ENCODE peak calls at places on chromosomes 13 and 19, in ten cellular contexts. F is Peyer's patch, E is fibroblast of pulmonary artery, Y is GM04504, C is caudate nucleus, L is GDM1, P is DND-41, S is coronary artery, Z is Daoy, I is pulmonary artery endothelial cell. N is an unnamed sample.

GRCh38 chr13:109818136-109818535 is 31.8 kb upstream of the IRS2 start:
- DNase-seq in Z (no peak), F (no peak), I (no peak), P (peak), S (no peak), Y (no peak), L (no peak), C (no peak), E (no peak), N (no peak)

GRCh38 chr13:34037636-34038325 is 219.8 kb downstream of the RFC3 start:
- DNase-seq in C (no peak), Z (no peak), F (no peak), E (no peak), Y (no peak), L (no peak), I (no peak), P (no peak), S (no peak), N (no peak)

GRCh38 chr13:73275163-73275562 is 216.4 kb downstream of the KLF5 start:
- DNase-seq in C (no peak), P (peak), L (no peak), E (no peak), S (no peak), F (no peak), I (no peak), Y (no peak), Z (no peak), N (no peak)

GRCh38 chr13:45737571-45738002 is 35.5 kb downstream of the CBY2 start:
- DNase-seq in F (no peak), Z (peak), C (no peak), P (peak), I (no peak), S (no peak), L (no peak), E (no peak), Y (no peak), N (no peak)

GRCh38 chr13:92739306-92739818 is 487.2 kb upstream of the GPC6 start:
- DNase-seq in P (no peak), I (no peak), S (no peak), E (no peak), Y (no peak), F (no peak), C (no peak), Z (no peak), L (no peak), N (no peak)

GRCh38 chr19:46226438-46226973 is 3.0 kb upstream of the IGFL1 start:
- DNase-seq in Y (no peak), Z (no peak), C (no peak), S (no peak), E (peak), I (no peak), P (no peak), F (no peak), L (no peak), N (no peak)

GRCh38 chr19:43300876-43301765 is 31.8 kb upstream of the PSG9 start:
- DNase-seq in I (no peak), C (no peak), L (no peak), P (no peak), S (no peak), Z (no peak), Y (no peak), E (no peak), F (no peak), N (no peak)

GRCh38 chr19:12801466-12802266 is at the start of the genes PRDX2 and THSD8:
- DNase-seq in E (peak), F (peak), S (no peak), L (no peak), C (peak), I (no peak), P (peak), Y (no peak), Z (peak), N (peak)